ENCODE peak calls at places on chromosome 19, in four cellular contexts. C is Peyer's patch, J is spleen, M is transverse colon. K is an unnamed sample.

GRCh38 chr19:33453207-33453736 is 68.3 kb downstream of the PEPD start:
- DNase-seq in C (no peak), J (no peak), M (no peak), K (no peak)

GRCh38 chr19:23461120-23461519 is 65.8 kb upstream of the ZNF91 start:
- DNase-seq in C (no peak), J (no peak), M (no peak), K (no peak)

GRCh38 chr19:2070986-2071673 is 20.1 kb upstream of the MKNK2 start:
- DNase-seq in C (no peak), J (no peak), M (no peak), K (no peak)

GRCh38 chr19:15442142-15442920 is 7.4 kb downstream of the WIZ start:
- DNase-seq in C (no peak), J (no peak), M (no peak), K (no peak)

GRCh38 chr19:519449-519865 is 12.1 kb upstream of the CDC34 start:
- DNase-seq in C (no peak), J (no peak), M (no peak), K (no peak)

GRCh38 chr19:14114854-14115253 is 2.7 kb downstream of the PRKACA start:
- DNase-seq in C (peak; percentile 46), J (peak; percentile 91), M (peak; percentile 71), K (peak; percentile 58)

GRCh38 chr19:55333870-55334269 is 5.8 kb upstream of the KMT5C start:
- DNase-seq in C (no peak), J (no peak), M (peak; percentile 88), K (no peak)

GRCh38 chr19:1997353-1998233 is 17.9 kb downstream of the BTBD2 start:
- DNase-seq in C (no peak), J (no peak), M (no peak), K (no peak)

GRCh38 chr19:47179643-47180310 is 49.1 kb downstream of the SAE1 start:
- DNase-seq in C (no peak), J (no peak), M (no peak), K (no peak)

GRCh38 chr19:15038304-15038703 is 11.0 kb upstream of the CASP14 start:
- DNase-seq in C (no peak), J (no peak), M (no peak), K (no peak)

GRCh38 chr19:41310031-41310831 is at the start of gene CCDC97:
- DNase-seq in C (peak; percentile 81), J (peak; percentile 96), M (peak; percentile 90), K (peak; percentile 89)

GRCh38 chr19:6064016-6064702 is 46.1 kb downstream of the RFX2 start:
- DNase-seq in C (peak; percentile 12), J (no peak), M (peak; percentile 15), K (peak; percentile 2)

GRCh38 chr19:47156861-47157454 is 26.3 kb downstream of the SAE1 start:
- DNase-seq in C (no peak), J (no peak), M (no peak), K (no peak)

GRCh38 chr19:19782783-19783182 is 38.8 kb downstream of the ZNF506 start:
- DNase-seq in C (no peak), J (no peak), M (no peak), K (no peak)

GRCh38 chr19:18650468-18651001 is 13.7 kb downstream of the KLHL26 start:
- DNase-seq in C (no peak), J (no peak), M (peak; percentile 55), K (peak; percentile 64)

GRCh38 chr19:36837525-36837901 is 674 bp downstream of the ZNF790 start:
- DNase-seq in C (no peak), J (no peak), M (no peak), K (no peak)

GRCh38 chr19:2561895-2562294 is 86.0 kb downstream of the GADD45B start:
- DNase-seq in C (peak; percentile 64), J (peak; percentile 88), M (no peak), K (no peak)

GRCh38 chr19:51060973-51061372 is 3.9 kb downstream of the KLK13 start:
- DNase-seq in C (no peak), J (no peak), M (no peak), K (no peak)

GRCh38 chr19:28023064-28023463 is 1189.9 kb downstream of the UQCRFS1 start:
- DNase-seq in C (no peak), J (no peak), M (no peak), K (no peak)

GRCh38 chr19:12545267-12545666 is 6.0 kb downstream of the ZNF564 start:
- DNase-seq in C (no peak), J (no peak), M (no peak), K (no peak)

GRCh38 chr19:12546068-12546467 is 5.2 kb downstream of the ZNF564 start:
- DNase-seq in C (no peak), J (no peak), M (no peak), K (no peak)

GRCh38 chr19:12555456-12555930 is 4.2 kb upstream of the ZNF564 start:
- DNase-seq in C (no peak), J (peak; percentile 77), M (peak; percentile 9), K (no peak)

GRCh38 chr19:12546903-12547302 is 4.4 kb downstream of the ZNF564 start:
- DNase-seq in C (no peak), J (no peak), M (no peak), K (no peak)

DNA sequence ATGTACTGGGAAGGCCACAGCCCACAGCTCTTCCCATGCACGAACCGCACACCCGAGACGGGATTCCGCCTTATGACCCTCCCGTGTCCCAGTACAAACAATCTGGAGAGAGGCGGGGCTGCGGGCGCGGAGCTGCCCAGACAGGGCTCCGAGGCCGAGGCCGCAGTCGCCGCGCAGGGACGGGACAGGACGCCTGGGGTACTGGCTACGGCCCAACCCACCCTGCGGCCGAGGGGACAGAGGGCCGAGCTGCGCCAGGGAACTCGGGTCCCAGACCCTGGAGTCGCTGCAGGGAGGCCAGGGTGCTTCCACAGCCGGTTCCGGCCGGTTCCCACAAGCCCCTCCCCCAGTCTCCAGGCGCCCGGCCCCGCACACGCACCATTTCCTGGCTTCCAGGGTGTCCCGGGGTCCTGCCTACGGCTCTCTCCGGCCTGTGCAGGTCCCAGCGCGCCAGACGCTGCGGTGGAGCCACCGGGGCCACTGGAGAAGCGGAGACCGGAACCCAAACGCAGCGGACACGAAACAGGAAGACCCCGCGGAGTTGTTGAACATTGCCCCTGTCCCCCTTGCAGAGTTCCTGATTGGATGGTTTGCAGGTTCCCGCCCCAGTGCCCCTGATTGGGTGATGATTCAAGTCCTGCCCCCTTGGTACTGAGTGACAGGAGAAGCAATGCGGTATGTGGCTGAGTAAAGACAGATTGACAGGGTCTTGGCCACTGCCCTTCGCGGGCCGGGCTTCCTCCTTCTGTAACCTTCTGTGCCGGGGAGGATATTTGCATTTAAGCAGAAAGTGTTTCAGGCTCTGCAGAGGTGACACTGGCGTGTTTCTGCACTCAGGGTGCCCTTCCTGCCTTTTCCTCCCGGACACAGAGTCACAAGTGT is at the start of gene ZNF564:
- DNase-seq in C (peak; percentile 96), J (peak; percentile 96), M (peak; percentile 96), K (peak; percentile 99)
- TF ChIP-seq POLR2A in C (peak; percentile 95), J (peak; percentile 40), M (peak; percentile 93), K (no peak)

DNA sequence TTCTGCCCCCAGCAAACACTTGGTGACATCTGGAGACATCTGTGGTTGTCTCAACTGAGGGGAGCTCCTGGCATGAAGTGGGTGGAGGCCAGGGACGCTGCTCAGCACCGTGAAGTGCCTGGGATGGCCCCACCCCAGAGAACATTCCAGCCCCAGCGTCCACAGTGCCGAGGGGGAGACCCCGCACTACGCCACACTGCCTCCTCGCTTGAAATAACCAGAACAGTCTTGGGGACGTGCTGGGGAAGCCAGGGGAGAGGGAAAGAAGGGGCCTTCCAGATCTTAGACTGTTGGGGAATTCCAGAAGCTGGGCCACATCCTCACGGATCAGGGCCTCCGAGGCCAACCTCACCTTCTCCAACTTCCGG is 4.2 kb downstream of the DPP9 start:
- DNase-seq in C (no peak), J (no peak), M (no peak), K (no peak)
- H3K4me1 ChIP-seq in C (peaks cover 3% of the 10 kb centered on the region), J (peaks cover 32% of the 10 kb centered on the region), M (peaks cover 16% of the 10 kb centered on the region), K (peaks cover 15% of the 10 kb centered on the region)

GRCh38 chr19:38736036-38736412 is 8.2 kb downstream of the CAPN12 start:
- DNase-seq in C (peak; percentile 63), J (peak; percentile 95), M (peak; percentile 69), K (peak; percentile 54)

GRCh38 chr19:38733493-38734175 is 10.6 kb downstream of the CAPN12 start:
- DNase-seq in C (no peak), J (no peak), M (no peak), K (no peak)

GRCh38 chr19:38734176-38734425 is 10.2 kb downstream of the CAPN12 start:
- DNase-seq in C (no peak), J (no peak), M (no peak), K (no peak)

GRCh38 chr19:38735257-38735686 is 9.0 kb downstream of the CAPN12 start:
- DNase-seq in C (peak; percentile 51), J (peak; percentile 90), M (peak; percentile 73), K (no peak)

GRCh38 chr19:38734426-38735256 is 9.6 kb downstream of the CAPN12 start:
- DNase-seq in C (peak; percentile 71), J (peak; percentile 89), M (peak; percentile 56), K (no peak)
- H3K27ac ChIP-seq in C (peak overlapping the region; percentile 84), J (peak overlapping the region; percentile 88), M (peak overlapping the region; percentile 86), K (peak overlapping the region; percentile 24)

GRCh38 chr19:48325265-48325910 is at the start of gene EMP3:
- DNase-seq in C (peak; percentile 83), J (peak; percentile 93), M (peak; percentile 86), K (peak; percentile 90)
- TF ChIP-seq POLR2A in C (peak; percentile 38), J (peak; percentile 17), M (peak; percentile 77), K (no peak)

GRCh38 chr19:13028027-13028426 is 32.8 kb downstream of the NFIX start:
- DNase-seq in C (no peak), J (no peak), M (no peak), K (no peak)
- H3K4me1 ChIP-seq in C (no peaks in the 10 kb centered on the region), J (peaks cover 12% of the 10 kb centered on the region), M (peaks cover 67% of the 10 kb centered on the region), K (peaks cover 27% of the 10 kb centered on the region)

DNA sequence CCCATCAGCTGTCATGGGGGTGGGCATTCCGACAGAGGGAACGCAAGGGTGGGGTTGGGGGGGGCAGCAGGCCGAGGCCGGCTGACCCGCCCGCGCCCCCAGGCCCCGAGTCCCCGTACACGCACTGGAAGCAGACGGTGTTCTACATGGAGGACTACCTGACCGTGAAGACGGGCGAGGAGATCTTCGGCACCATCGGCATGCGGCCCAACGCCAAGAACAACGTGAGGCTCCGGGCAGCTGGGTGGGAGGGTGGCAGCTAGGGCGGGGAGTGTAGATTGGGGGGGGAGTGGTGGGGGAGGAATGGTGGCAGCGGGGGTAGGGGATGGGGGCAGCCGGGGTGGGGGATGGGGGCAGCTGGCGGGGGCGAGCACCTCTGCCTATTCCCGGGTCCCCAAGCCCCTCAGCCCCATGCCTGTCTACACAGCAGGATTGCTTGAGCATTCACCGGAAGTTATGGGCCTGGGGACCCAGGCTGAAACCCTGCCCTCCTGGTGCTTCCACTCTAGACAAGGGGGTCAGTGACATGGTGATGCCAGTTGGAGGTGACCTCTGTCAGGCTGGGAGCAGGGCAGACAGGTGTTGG is 2.8 kb upstream of the ADM5 start:
- DNase-seq in C (no peak), J (no peak), M (no peak), K (no peak)
- H3K27ac ChIP-seq in C (no peak overlapping the region), J (peak overlapping the region; percentile 81), M (no peak overlapping the region), K (peak overlapping the region; percentile 50)